ENCODE peak calls at places on chromosome 11, in eight cellular contexts. M, R, X, S, C, H, K and Y are unnamed samples.

GRCh38 chr11:16791494-16791961 is 53.1 kb downstream of the C11orf58 start:
- DNase-seq in K (no peak), H (peak; percentile 38), R (no peak), X (no peak), C (peak; percentile 84), S (peak; percentile 62), M (peak; percentile 23), Y (no peak)

GRCh38 chr11:104408630-104409029 is 244.7 kb upstream of the PDGFD start:
- DNase-seq in M (no peak), R (no peak), S (no peak), X (no peak), C (no peak), K (no peak), H (no peak), Y (no peak)

GRCh38 chr11:60951909-60952741 is at the start of gene SLC15A3:
- DNase-seq in S (no peak), K (peak; percentile 45), R (no peak), C (no peak), X (peak; percentile 49), H (peak; percentile 61), M (peak; percentile 44), Y (peak; percentile 87)

GRCh38 chr11:35102267-35102666 is 36.7 kb upstream of the CD44 start:
- DNase-seq in X (no peak), M (no peak), K (no peak), S (no peak), R (no peak), C (no peak), H (no peak), Y (no peak)

GRCh38 chr11:44858796-44859527 is 91.7 kb downstream of the TP53I11 start:
- DNase-seq in M (no peak), K (no peak), R (no peak), C (no peak), X (peak; percentile 50), S (no peak), H (no peak), Y (peak; percentile 43)

GRCh38 chr11:13229136-13229535 is 48.5 kb upstream of the BMAL1 start:
- DNase-seq in M (no peak), R (no peak), C (no peak), K (no peak), X (no peak), H (no peak), S (no peak), Y (no peak)

GRCh38 chr11:31813242-31813960 is 2.3 kb upstream of the PAX6 start:
- DNase-seq in X (peak; percentile 71), M (no peak), S (no peak), K (no peak), R (no peak), H (no peak), C (no peak), Y (no peak)

GRCh38 chr11:66335531-66336233 is 552 bp downstream of the RIN1 start:
- DNase-seq in M (no peak), S (no peak), H (peak; percentile 47), C (peak; percentile 26), X (peak; percentile 56), R (no peak), K (no peak), Y (peak; percentile 82)

GRCh38 chr11:134202661-134203060 is 21.1 kb downstream of the NCAPD3 start:
- DNase-seq in M (no peak), X (no peak), R (no peak), S (no peak), K (no peak), H (no peak), C (no peak), Y (no peak)

GRCh38 chr11:63277345-63277943 is 34.0 kb upstream of the SLC22A25 start:
- DNase-seq in X (no peak), K (no peak), C (no peak), M (no peak), R (no peak), H (no peak), S (no peak), Y (no peak)

GRCh38 chr11:68450711-68451110 is 9.8 kb upstream of the PPP6R3 start:
- DNase-seq in H (no peak), X (no peak), S (no peak), R (no peak), M (no peak), K (no peak), C (no peak), Y (peak; percentile 10)

GRCh38 chr11:127986073-127986472 is 601.3 kb downstream of the ETS1 start:
- DNase-seq in X (no peak), S (no peak), H (no peak), K (no peak), M (no peak), C (no peak), R (no peak), Y (no peak)